ENCODE peak calls at places on chromosomes 16 and 17, in seven cellular contexts. H is A549; R is CD8-positive, alpha-beta T cell; T is mammary epithelial cell; N is ovary; A is thoracic aorta; X is IMR-90. O is an unnamed sample.

GRCh38 chr17:7380855-7381683 is at the start of gene TNK1:
- DNase-seq in H (no peak), R (no peak), T (peak), N (peak), A (no peak), X (no peak), O (no peak)

GRCh38 chr17:59378621-59379194 is 47.3 kb downstream of the YPEL2 start:
- DNase-seq in H (no peak), R (no peak), T (no peak), N (no peak), A (no peak), X (peak), O (peak)

GRCh38 chr17:7867881-7868329 is 10.1 kb downstream of the CYB5D1 start:
- DNase-seq in H (no peak), R (no peak), T (peak), N (no peak), A (no peak), X (no peak), O (no peak)

GRCh38 chr17:69061901-69062556 is 1.3 kb upstream of the ABCA9 start:
- DNase-seq in H (no peak), R (no peak), T (no peak), N (no peak), A (no peak), X (no peak), O (no peak)

GRCh38 chr17:50257574-50258224 is 16.6 kb upstream of the TMEM92 start:
- DNase-seq in H (no peak), R (no peak), T (no peak), N (peak), A (no peak), X (no peak), O (no peak)

GRCh38 chr16:84459517-84459894 is 45.0 kb downstream of the MEAK7 start:
- DNase-seq in H (no peak), R (no peak), T (no peak), N (no peak), A (no peak), X (no peak), O (no peak)

GRCh38 chr16:76577003-76577402 is 299.8 kb downstream of the CNTNAP4 start:
- DNase-seq in H (no peak), R (no peak), T (no peak), N (no peak), A (no peak), X (no peak), O (no peak)

GRCh38 chr17:64212122-64212521 is 50.9 kb downstream of the TEX2 start:
- DNase-seq in H (no peak), R (no peak), T (no peak), N (no peak), A (no peak), X (peak), O (peak)

GRCh38 chr16:51900221-51900780 is 646.6 kb downstream of the TOX3 start:
- DNase-seq in H (no peak), R (no peak), T (no peak), N (no peak), A (no peak), X (peak), O (no peak)

GRCh38 chr16:57988929-57989328 is 11.5 kb downstream of the ZNF319 start:
- DNase-seq in H (no peak), R (no peak), T (peak), N (peak), A (no peak), X (no peak), O (no peak)

GRCh38 chr16:64412578-64413280 is 709.1 kb downstream of the CDH11 start:
- DNase-seq in H (no peak), R (no peak), T (peak), N (no peak), A (peak), X (peak), O (peak)

GRCh38 chr17:58756246-58757161 is 850 bp downstream of the PPM1E start:
- DNase-seq in H (no peak), R (peak), T (no peak), N (peak), A (no peak), X (no peak), O (no peak)

GRCh38 chr17:14308636-14308964 is 7.7 kb downstream of the HS3ST3B1 start:
- DNase-seq in H (no peak), R (no peak), T (no peak), N (no peak), A (no peak), X (no peak), O (no peak)

GRCh38 chr17:46151762-46152161 is 41.5 kb downstream of the KANSL1 start:
- DNase-seq in H (no peak), R (no peak), T (no peak), N (no peak), A (no peak), X (peak), O (no peak)

GRCh38 chr17:54891176-54891821 is 9.4 kb upstream of the TOM1L1 start:
- DNase-seq in H (peak), R (no peak), T (peak), N (no peak), A (no peak), X (peak), O (peak)

GRCh38 chr17:33166472-33166871 is 126.6 kb downstream of the ASIC2 start:
- DNase-seq in H (no peak), R (no peak), T (no peak), N (no peak), A (no peak), X (no peak), O (no peak)

GRCh38 chr16:57807968-57808528 is 5.8 kb upstream of the KIFC3 start:
- DNase-seq in H (peak), R (peak), T (peak), N (peak), A (no peak), X (peak), O (peak)

GRCh38 chr17:77581480-77581879 is 377.0 kb upstream of the TNRC6C start:
- DNase-seq in H (no peak), R (no peak), T (peak), N (no peak), A (no peak), X (peak), O (peak)

GRCh38 chr17:59287452-59287851 is 44.0 kb upstream of the YPEL2 start:
- DNase-seq in H (no peak), R (no peak), T (peak), N (no peak), A (no peak), X (peak), O (peak)

GRCh38 chr17:55272711-55273578 is 8.2 kb downstream of the HLF start:
- DNase-seq in H (no peak), R (no peak), T (no peak), N (no peak), A (no peak), X (no peak), O (no peak)

GRCh38 chr17:36509272-36509985 is 22.9 kb downstream of the ZNHIT3 start:
- DNase-seq in H (no peak), R (no peak), T (no peak), N (no peak), A (no peak), X (no peak), O (no peak)

DNA sequence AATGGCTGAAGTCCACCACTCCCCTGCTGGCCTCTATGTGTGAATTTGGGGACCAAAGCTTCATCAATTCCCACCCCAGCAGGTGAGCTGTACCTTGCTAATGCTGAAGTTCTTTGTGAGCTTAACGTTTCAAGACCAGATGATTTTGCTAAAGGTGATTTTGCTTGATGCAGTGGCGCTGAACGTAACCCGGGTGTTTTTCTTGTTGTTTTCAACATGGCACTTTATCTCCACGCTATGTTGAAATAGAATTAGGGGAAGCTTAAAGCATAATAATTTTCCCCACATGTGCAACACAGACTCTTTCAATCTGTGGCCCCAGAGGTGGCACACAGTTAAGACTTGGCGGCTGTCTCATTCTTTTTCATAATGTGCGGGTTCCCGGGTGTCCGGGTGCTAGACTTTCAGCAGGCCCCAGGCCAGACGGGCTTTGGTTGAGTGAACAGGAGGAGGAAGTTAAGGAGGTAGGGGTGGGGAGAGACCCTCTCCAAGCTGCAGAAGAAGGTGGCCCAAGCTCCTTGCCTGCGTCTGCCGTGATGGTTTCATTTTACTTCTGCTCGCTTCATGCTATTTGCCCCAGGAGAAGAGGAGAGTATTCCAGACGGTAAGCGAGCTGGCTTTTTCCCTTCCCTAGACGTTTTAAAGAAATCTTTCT is 4.0 kb downstream of the FOXC2 start:
- DNase-seq in H (no peak), R (no peak), T (no peak), N (no peak), A (no peak), X (no peak), O (no peak)
- H3K4me3 ChIP-seq in H (no peak), R (no peak), T (peak), N (no peak), A (peak), X (no peak), O (peak)

DNA sequence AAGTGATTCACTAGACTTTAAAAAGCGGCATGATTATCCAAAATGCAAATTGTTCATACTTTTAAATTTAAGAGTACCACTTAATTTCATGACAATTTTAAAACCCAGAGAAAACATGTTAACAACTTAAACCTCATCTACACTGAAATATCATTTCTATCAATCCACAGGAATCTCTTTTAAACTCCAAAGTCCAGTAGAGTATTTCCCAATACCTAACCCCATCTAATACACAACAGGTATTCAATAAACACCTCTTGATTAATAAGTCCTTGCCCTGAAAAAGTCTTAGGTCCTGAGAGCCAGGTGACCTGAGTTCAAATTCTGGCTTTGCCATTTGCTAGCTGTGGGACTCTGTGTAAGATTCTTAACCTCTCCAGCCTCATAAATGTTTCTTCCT is 14.7 kb downstream of the CEP20 start:
- DNase-seq in H (no peak), R (no peak), T (no peak), N (no peak), A (no peak), X (no peak), O (no peak)
- H3K27ac ChIP-seq in H (peak), R (no peak), T (no peak), N (no peak), A (no peak), X (no peak), O (no peak)

DNA sequence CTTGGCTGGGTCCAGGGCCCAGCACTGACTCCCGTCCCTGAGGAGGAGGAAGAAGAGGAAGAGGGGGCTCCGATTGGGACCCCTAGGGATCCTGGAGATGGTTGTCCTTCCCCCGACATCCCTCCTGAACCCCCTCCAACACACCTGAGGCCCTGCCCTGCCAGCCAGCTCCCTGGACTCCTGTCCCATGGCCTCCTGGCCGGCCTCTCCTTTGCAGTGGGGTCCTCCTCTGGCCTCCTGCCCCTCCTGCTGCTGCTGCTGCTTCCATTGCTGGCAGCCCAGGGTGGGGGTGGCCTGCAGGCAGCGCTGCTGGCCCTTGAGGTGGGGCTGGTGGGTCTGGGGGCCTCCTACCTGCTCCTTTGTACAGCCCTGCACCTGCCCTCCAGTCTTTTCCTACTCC is 8.5 kb downstream of the HIRIP3 start:
- DNase-seq in H (no peak), R (no peak), T (no peak), N (peak), A (no peak), X (no peak), O (no peak)
- TF ChIP-seq CTCF in H (no peak), R (no peak), T (no peak), N (no peak), A (no peak), X (no peak), O (no peak)

DNA sequence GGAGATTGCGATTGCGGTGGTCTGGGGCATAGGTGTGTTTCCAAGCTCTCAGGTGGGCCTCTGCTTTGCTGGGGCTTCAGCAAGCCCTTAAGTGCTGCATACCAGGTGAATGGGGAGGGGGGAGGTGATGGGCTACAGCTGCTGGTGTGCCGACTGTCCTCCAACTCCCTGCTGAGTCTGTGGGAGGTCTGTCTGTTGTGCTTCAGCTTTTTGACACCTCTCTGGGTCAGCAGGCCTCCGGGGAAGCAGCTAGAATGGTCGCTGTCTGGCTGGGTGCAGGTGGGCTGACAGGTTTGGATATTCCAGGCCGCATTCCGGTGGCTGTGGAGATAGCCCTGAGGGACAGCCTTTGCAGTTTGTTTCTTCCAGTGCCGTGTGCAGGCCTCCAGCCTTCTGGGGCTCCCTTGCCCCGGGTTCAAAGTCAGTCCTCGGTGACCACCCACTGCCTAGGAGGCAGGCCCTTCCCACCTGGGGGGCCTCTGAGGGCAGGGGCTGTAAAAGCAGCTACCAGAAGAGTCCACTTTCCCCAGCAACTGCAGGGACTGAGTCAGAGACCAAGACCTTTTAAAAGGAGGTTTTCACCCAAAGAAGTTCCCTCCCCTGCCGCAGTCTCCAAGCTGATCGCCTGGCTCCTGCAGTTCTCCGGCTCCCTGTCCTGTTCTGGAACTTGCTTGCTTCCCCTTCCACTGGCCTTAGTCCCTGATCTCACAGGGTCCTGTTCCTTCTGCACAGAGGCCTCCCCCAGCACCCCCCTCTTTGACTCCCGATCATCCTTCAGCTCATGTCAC is 2.0 kb upstream of the TTYH2 start:
- DNase-seq in H (no peak), R (no peak), T (no peak), N (no peak), A (no peak), X (no peak), O (no peak)
- H3K4me3 ChIP-seq in H (no peak), R (no peak), T (no peak), N (no peak), A (peak), X (no peak), O (peak)

O was measured in brain microvascular endothelial cell.